ENCODE peak calls at places on chromosomes 12 and 14, in five cellular contexts. S is posterior vena cava, X is CMK, T is RPMI8226, B is fibroblast of mammary gland. F is an unnamed sample.

GRCh38 chr14:91317381-91318313 is 73.1 kb upstream of the GPR68 start:
- DNase-seq in S (peak; percentile 91), X (peak; percentile 96), T (peak; percentile 82), B (peak; percentile 20), F (peak; percentile 72)

GRCh38 chr14:51848120-51848519 is 12.3 kb upstream of the GNG2 start:
- DNase-seq in S (no peak), X (no peak), T (no peak), B (peak; percentile 38), F (no peak)

GRCh38 chr14:104784846-104785707 is 10.5 kb downstream of the AKT1 start:
- DNase-seq in S (no peak), X (no peak), T (peak; percentile 22), B (no peak), F (no peak)

GRCh38 chr14:64879635-64880381 is at the start of gene SPTB:
- DNase-seq in S (no peak), X (no peak), T (peak; percentile 46), B (no peak), F (no peak)

GRCh38 chr14:67589212-67589770 is 10.8 kb downstream of the PIGH start:
- DNase-seq in S (no peak), X (no peak), T (no peak), B (no peak), F (no peak)

GRCh38 chr12:41795910-41796309 is 348.8 kb downstream of the GXYLT1 start:
- DNase-seq in S (no peak), X (no peak), T (no peak), B (no peak), F (no peak)

GRCh38 chr14:90616881-90617280 is 199.3 kb downstream of the TTC7B start:
- DNase-seq in S (no peak), X (no peak), T (no peak), B (no peak), F (peak; percentile 36)

GRCh38 chr14:49173765-49174373 is 412.3 kb downstream of the RPS29 start:
- DNase-seq in S (no peak), X (peak; percentile 24), T (peak; percentile 74), B (peak; percentile 75), F (no peak)

GRCh38 chr12:51994959-51995358 is 11.8 kb upstream of the TAMALIN start:
- DNase-seq in S (no peak), X (no peak), T (no peak), B (no peak), F (no peak)

GRCh38 chr14:75011356-75012097 is 8.8 kb downstream of the EIF2B2 start:
- DNase-seq in S (no peak), X (no peak), T (no peak), B (peak; percentile 87), F (no peak)

GRCh38 chr14:93938766-93939303 is 11.7 kb downstream of the FAM181A start:
- DNase-seq in S (no peak), X (no peak), T (no peak), B (no peak), F (no peak)

GRCh38 chr12:8951744-8952143 is 2.3 kb upstream of the M6PR start:
- DNase-seq in S (no peak), X (no peak), T (no peak), B (no peak), F (no peak)

GRCh38 chr12:103470664-103471063 is 25.1 kb downstream of the C12orf42 start:
- DNase-seq in S (no peak), X (no peak), T (no peak), B (peak; percentile 0), F (no peak)

GRCh38 chr12:105229446-105229845 is 6.5 kb downstream of the APPL2 start:
- DNase-seq in S (no peak), X (no peak), T (no peak), B (peak; percentile 64), F (no peak)

GRCh38 chr12:19895609-19896008 is 456.3 kb downstream of the AEBP2 start:
- DNase-seq in S (no peak), X (no peak), T (no peak), B (no peak), F (no peak)

GRCh38 chr12:117685115-117685926 is 283.5 kb downstream of the KSR2 start:
- DNase-seq in S (peak; percentile 89), X (no peak), T (peak; percentile 15), B (peak; percentile 95), F (peak; percentile 80)

GRCh38 chr12:98559666-98560065 is 33.8 kb upstream of the SLC25A3 start:
- DNase-seq in S (no peak), X (no peak), T (no peak), B (no peak), F (no peak)

GRCh38 chr14:79018846-79019245 is 848.7 kb downstream of the NRXN3 start:
- DNase-seq in S (no peak), X (no peak), T (no peak), B (peak; percentile 70), F (no peak)

GRCh38 chr12:114835031-114835430 is 151.1 kb upstream of the TBX3 start:
- DNase-seq in S (no peak), X (no peak), T (no peak), B (peak; percentile 83), F (no peak)

GRCh38 chr14:76958020-76958965 is 70.2 kb downstream of the IRF2BPL start:
- DNase-seq in S (no peak), X (no peak), T (no peak), B (no peak), F (no peak)

GRCh38 chr14:80211143-80212024 is at the start of gene DIO2:
- DNase-seq in S (peak; percentile 86), X (no peak), T (no peak), B (peak; percentile 62), F (no peak)

GRCh38 chr14:54652188-54652889 is 85.4 kb downstream of the SAMD4A start:
- DNase-seq in S (peak; percentile 95), X (no peak), T (no peak), B (peak; percentile 99), F (peak; percentile 97)

GRCh38 chr12:31897791-31898503 is 61.3 kb upstream of the RESF1 start:
- DNase-seq in S (no peak), X (no peak), T (peak; percentile 91), B (peak; percentile 5), F (no peak)

GRCh38 chr14:25400607-25401206 is 350.8 kb upstream of the STXBP6 start:
- DNase-seq in S (no peak), X (peak; percentile 8), T (peak; percentile 40), B (peak; percentile 58), F (no peak)

GRCh38 chr14:61719344-61720301 is 24.3 kb downstream of the HIF1A start:
- DNase-seq in S (no peak), X (no peak), T (no peak), B (no peak), F (no peak)

GRCh38 chr14:71362282-71362681 is 455.0 kb downstream of the PCNX1 start:
- DNase-seq in S (no peak), X (no peak), T (no peak), B (no peak), F (no peak)

GRCh38 chr12:569091-569676 is 94.1 kb downstream of the NINJ2 start:
- DNase-seq in S (peak; percentile 55), X (no peak), T (no peak), B (no peak), F (no peak)

GRCh38 chr14:92600318-92601053 is 86.9 kb downstream of the RIN3 start:
- DNase-seq in S (no peak), X (no peak), T (no peak), B (peak; percentile 92), F (no peak)

GRCh38 chr12:39902823-39903222 is 203.1 kb downstream of the SLC2A13 start:
- DNase-seq in S (no peak), X (no peak), T (no peak), B (peak; percentile 46), F (no peak)

F was measured in sigmoid colon.